ENCODE peak calls at places on chromosomes 7 and 10, in four cellular contexts. One of them, this sample, is unnamed.

GRCh38 chr7:1550005-1550845 is 5.8 kb downstream of the TMEM184A start:
- DNase-seq in HS-5: no peak
- DNase-seq in smooth muscle cell of the brain vasculature: no peak
- DNase-seq in naive thymus-derived CD4-positive, alpha-beta T cell: no peak
- DNase-seq in this sample: no peak

GRCh38 chr10:24360286-24361127 is 151.6 kb downstream of the KIAA1217 start:
- DNase-seq in HS-5: peak; percentile 10
- DNase-seq in naive thymus-derived CD4-positive, alpha-beta T cell: peak; percentile 32
- DNase-seq in smooth muscle cell of the brain vasculature: peak; percentile 43
- DNase-seq in this sample: no peak

GRCh38 chr7:36795451-36796021 is 71.2 kb upstream of the AOAH start:
- DNase-seq in naive thymus-derived CD4-positive, alpha-beta T cell: no peak
- DNase-seq in smooth muscle cell of the brain vasculature: no peak
- DNase-seq in HS-5: no peak
- DNase-seq in this sample: no peak

GRCh38 chr10:132705173-132705572 is 80.8 kb downstream of the NKX6-2 start:
- DNase-seq in smooth muscle cell of the brain vasculature: no peak
- DNase-seq in naive thymus-derived CD4-positive, alpha-beta T cell: no peak
- DNase-seq in HS-5: no peak
- DNase-seq in this sample: no peak

GRCh38 chr10:104327745-104328635 is 10.3 kb downstream of the ITPRIP start:
- DNase-seq in smooth muscle cell of the brain vasculature: peak; percentile 69
- DNase-seq in HS-5: peak; percentile 68
- DNase-seq in naive thymus-derived CD4-positive, alpha-beta T cell: no peak
- DNase-seq in this sample: peak; percentile 49

GRCh38 chr10:541750-542371 is 147.6 kb downstream of the DIP2C start:
- DNase-seq in smooth muscle cell of the brain vasculature: no peak
- DNase-seq in HS-5: no peak
- DNase-seq in naive thymus-derived CD4-positive, alpha-beta T cell: no peak
- DNase-seq in this sample: no peak

GRCh38 chr10:79246209-79246581 is 101.1 kb upstream of the PPIF start:
- DNase-seq in smooth muscle cell of the brain vasculature: no peak
- DNase-seq in HS-5: no peak
- DNase-seq in naive thymus-derived CD4-positive, alpha-beta T cell: no peak
- DNase-seq in this sample: no peak

GRCh38 chr7:100583132-100584045 is 2.5 kb downstream of the LRCH4 start:
- DNase-seq in smooth muscle cell of the brain vasculature: no peak
- DNase-seq in HS-5: no peak
- DNase-seq in naive thymus-derived CD4-positive, alpha-beta T cell: peak; percentile 74
- DNase-seq in this sample: no peak

GRCh38 chr7:26441640-26442277 is 150.1 kb downstream of the SNX10 start:
- DNase-seq in smooth muscle cell of the brain vasculature: no peak
- DNase-seq in HS-5: no peak
- DNase-seq in naive thymus-derived CD4-positive, alpha-beta T cell: no peak
- DNase-seq in this sample: no peak

GRCh38 chr10:127904311-127904710 is 2.6 kb upstream of the PTPRE start:
- DNase-seq in HS-5: no peak
- DNase-seq in smooth muscle cell of the brain vasculature: no peak
- DNase-seq in naive thymus-derived CD4-positive, alpha-beta T cell: no peak
- DNase-seq in this sample: no peak

GRCh38 chr7:130943336-130943901 is 209.4 kb upstream of the KLF14 start:
- DNase-seq in naive thymus-derived CD4-positive, alpha-beta T cell: no peak
- DNase-seq in HS-5: peak; percentile 35
- DNase-seq in smooth muscle cell of the brain vasculature: no peak
- DNase-seq in this sample: no peak

This sample was measured in BJ.